ENCODE peak calls at places on chromosomes 5 and 9, in five cellular contexts. B is GM19239, I is NCI-H774, O is neural crest cell, S is HT1080. C is an unnamed sample.

GRCh38 chr9:89640801-89641200 is 36.0 kb downstream of the GADD45G start:
- DNase-seq in B (no peak), I (no peak), O (no peak), S (no peak), C (no peak)

GRCh38 chr5:155616779-155617392 is 603.3 kb downstream of the KIF4B start:
- DNase-seq in B (peak), I (peak), O (peak), S (peak), C (peak)

GRCh38 chr5:2577637-2578036 is 173.8 kb downstream of the IRX2 start:
- DNase-seq in B (no peak), I (no peak), O (no peak), S (no peak), C (no peak)

GRCh38 chr5:112779531-112779930 is 41.8 kb downstream of the APC start:
- DNase-seq in B (no peak), I (no peak), O (no peak), S (peak), C (no peak)

GRCh38 chr5:65482280-65482726 is 583 bp upstream of the ADAMTS6 start:
- DNase-seq in B (no peak), I (peak), O (no peak), S (peak), C (no peak)

GRCh38 chr5:112390327-112390726 is 28.8 kb downstream of the EPB41L4A start:
- DNase-seq in B (no peak), I (peak), O (no peak), S (no peak), C (peak)

GRCh38 chr9:121825481-121825830 is 174.0 kb downstream of the DAB2IP start:
- DNase-seq in B (no peak), I (no peak), O (no peak), S (no peak), C (no peak)

GRCh38 chr9:135563858-135564257 is 2.3 kb downstream of the PAEP start:
- DNase-seq in B (no peak), I (no peak), O (no peak), S (no peak), C (no peak)

GRCh38 chr9:112061152-112061740 is 113.9 kb downstream of the SUSD1 start:
- DNase-seq in B (peak), I (no peak), O (no peak), S (peak), C (no peak)

GRCh38 chr9:92141144-92142129 is 26.2 kb upstream of the SPTLC1 start:
- DNase-seq in B (no peak), I (peak), O (no peak), S (no peak), C (peak)

GRCh38 chr5:88785396-88786216 is 97.4 kb downstream of the MEF2C start:
- DNase-seq in B (no peak), I (peak), O (no peak), S (peak), C (no peak)

GRCh38 chr9:127977877-127978647 is 2.7 kb downstream of the EEIG1 start:
- DNase-seq in B (no peak), I (no peak), O (no peak), S (no peak), C (no peak)

GRCh38 chr5:167565555-167565954 is 725.9 kb upstream of the WWC1 start:
- DNase-seq in B (no peak), I (no peak), O (no peak), S (peak), C (no peak)

GRCh38 chr5:26482817-26483375 is 555.5 kb downstream of the CDH9 start:
- DNase-seq in B (peak), I (peak), O (peak), S (peak), C (peak)

GRCh38 chr9:69019808-69020207 is 5.9 kb upstream of the PRKACG start:
- DNase-seq in B (no peak), I (no peak), O (no peak), S (no peak), C (no peak)

GRCh38 chr5:112974901-112975300 is 1.7 kb upstream of the DCP2 start:
- DNase-seq in B (no peak), I (no peak), O (no peak), S (no peak), C (no peak)

GRCh38 chr5:92380069-92380770 is 997.1 kb upstream of the ARRDC3 start:
- DNase-seq in B (no peak), I (no peak), O (no peak), S (peak), C (no peak)

GRCh38 chr5:180341595-180341994 is 11.5 kb downstream of the GFPT2 start:
- DNase-seq in B (no peak), I (no peak), O (no peak), S (no peak), C (no peak)

C was measured in COR-L47.